ENCODE peak calls at places on chromosomes 5 and 9, in four cellular contexts. I, Y, Q and O are unnamed samples.

GRCh38 chr5:42498000-42498399 is 74.8 kb downstream of the GHR start:
- DNase-seq in I (no peak), Y (no peak), Q (no peak), O (no peak)

GRCh38 chr5:167893271-167893670 is 398.2 kb upstream of the WWC1 start:
- DNase-seq in I (no peak), Y (no peak), Q (no peak), O (no peak)

GRCh38 chr9:121744002-121744686 is 92.7 kb downstream of the DAB2IP start:
- DNase-seq in I (no peak), Y (peak; percentile 65), Q (peak; percentile 77), O (no peak)

GRCh38 chr5:7078901-7079300 is 317.0 kb upstream of the ADCY2 start:
- DNase-seq in I (no peak), Y (no peak), Q (no peak), O (no peak)

GRCh38 chr5:129271309-129271708 is 176.8 kb downstream of the ISOC1 start:
- DNase-seq in I (no peak), Y (no peak), Q (no peak), O (no peak)

GRCh38 chr9:36748322-36748899 is 175.7 kb downstream of the MELK start:
- DNase-seq in I (no peak), Y (peak; percentile 19), Q (no peak), O (no peak)

GRCh38 chr9:97548379-97548778 is 46.9 kb downstream of the TMOD1 start:
- DNase-seq in I (no peak), Y (no peak), Q (no peak), O (no peak)

GRCh38 chr5:79258801-79259200 is 22.9 kb downstream of the JMY start:
- DNase-seq in I (no peak), Y (no peak), Q (no peak), O (no peak)

GRCh38 chr5:36943584-36943983 is 67.0 kb downstream of the NIPBL start:
- DNase-seq in I (no peak), Y (no peak), Q (no peak), O (no peak)

GRCh38 chr5:80234311-80234948 is 21.4 kb downstream of the SERINC5 start:
- DNase-seq in I (no peak), Y (no peak), Q (no peak), O (no peak)

GRCh38 chr9:70340572-70340971 is 73.9 kb downstream of the KLF9 start:
- DNase-seq in I (no peak), Y (no peak), Q (no peak), O (no peak)

GRCh38 chr5:321233-321725 is at the start of gene AHRR:
- DNase-seq in I (no peak), Y (peak; percentile 71), Q (peak; percentile 84), O (no peak)

GRCh38 chr5:135269828-135270545 is 129.0 kb downstream of the MACROH2A1 start:
- DNase-seq in I (no peak), Y (no peak), Q (no peak), O (peak; percentile 69)

GRCh38 chr5:52805614-52806013 is 17.9 kb downstream of the ITGA1 start:
- DNase-seq in I (no peak), Y (no peak), Q (no peak), O (no peak)

GRCh38 chr5:138664276-138664943 is 88.8 kb upstream of the CTNNA1 start:
- DNase-seq in I (peak; percentile 77), Y (no peak), Q (no peak), O (no peak)

GRCh38 chr5:82821978-82822927 is 254.9 kb downstream of the TMEM167A start:
- DNase-seq in I (no peak), Y (no peak), Q (no peak), O (no peak)

GRCh38 chr9:101478444-101478843 is 42.9 kb upstream of the ALDOB start:
- DNase-seq in I (no peak), Y (no peak), Q (no peak), O (no peak)

GRCh38 chr9:131912069-131912468 is 167.6 kb downstream of the MED27 start:
- DNase-seq in I (no peak), Y (no peak), Q (no peak), O (no peak)

GRCh38 chr9:104386425-104387069 is 117.5 kb upstream of the OR13F1 start:
- DNase-seq in I (no peak), Y (no peak), Q (no peak), O (no peak)

GRCh38 chr5:81778642-81779041 is 27.7 kb upstream of the SSBP2 start:
- DNase-seq in I (no peak), Y (no peak), Q (no peak), O (no peak)

GRCh38 chr9:128902351-128903078 is 18.3 kb upstream of the PHYHD1 start:
- DNase-seq in I (peak; percentile 62), Y (peak; percentile 56), Q (no peak), O (no peak)

GRCh38 chr5:161382702-161383101 is 163.8 kb downstream of the GABRB2 start:
- DNase-seq in I (no peak), Y (no peak), Q (no peak), O (no peak)

GRCh38 chr5:38023799-38024198 is 184.0 kb upstream of the GDNF start:
- DNase-seq in I (no peak), Y (no peak), Q (no peak), O (no peak)

GRCh38 chr9:36840895-36841536 is 193.1 kb downstream of the PAX5 start:
- DNase-seq in I (no peak), Y (no peak), Q (no peak), O (no peak)

GRCh38 chr9:99264070-99264469 is 42.0 kb downstream of the SEC61B start:
- DNase-seq in I (no peak), Y (no peak), Q (no peak), O (no peak)

GRCh38 chr9:101791938-101792337 is 53.5 kb upstream of the GRIN3A start:
- DNase-seq in I (no peak), Y (no peak), Q (no peak), O (no peak)

GRCh38 chr9:3894764-3895163 is 369.0 kb upstream of the RFX3 start:
- DNase-seq in I (no peak), Y (no peak), Q (no peak), O (peak; percentile 93)

GRCh38 chr5:138874771-138875628 is at the start of gene LRRTM2:
- DNase-seq in I (no peak), Y (no peak), Q (no peak), O (peak; percentile 85)

GRCh38 chr5:38079625-38080402 is 178.5 kb upstream of the EGFLAM start:
- DNase-seq in I (no peak), Y (no peak), Q (no peak), O (no peak)

GRCh38 chr9:127767405-127767804 is 11.1 kb downstream of the SH2D3C start:
- DNase-seq in I (no peak), Y (no peak), Q (no peak), O (no peak)

GRCh38 chr9:127768666-127769065 is 9.8 kb downstream of the SH2D3C start:
- DNase-seq in I (no peak), Y (no peak), Q (no peak), O (no peak)

GRCh38 chr9:127767909-127768331 is 10.5 kb downstream of the SH2D3C start:
- DNase-seq in I (no peak), Y (no peak), Q (no peak), O (no peak)

GRCh38 chr9:127769985-127770904 is 8.2 kb downstream of the SH2D3C start:
- DNase-seq in I (no peak), Y (no peak), Q (no peak), O (no peak)

DNA sequence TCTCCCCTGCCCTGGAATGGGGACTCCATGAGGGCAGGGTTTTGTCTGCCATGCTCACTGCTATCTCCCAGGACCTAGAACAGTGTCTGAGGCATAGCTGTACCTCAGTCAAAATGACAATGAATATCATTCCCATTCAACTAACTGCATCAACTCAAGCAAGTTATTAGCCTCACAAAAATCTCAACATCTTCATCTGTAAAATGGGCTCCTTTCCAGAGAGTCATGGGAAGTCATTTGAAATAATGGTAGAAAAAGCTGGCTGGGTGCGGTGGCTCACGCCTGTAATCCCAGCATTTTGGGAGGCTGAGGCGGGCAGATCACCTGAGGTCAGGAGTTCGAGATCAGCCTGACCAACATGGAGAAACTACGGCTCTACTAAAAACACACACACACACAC is 9.4 kb downstream of the SH2D3C start:
- DNase-seq in I (no peak), Y (no peak), Q (no peak), O (no peak)
- H3K27ac ChIP-seq in I (no peak overlapping the region), Y (peak overlapping the region; percentile 93), Q (peak overlapping the region; percentile 86), O (no peak overlapping the region)

GRCh38 chr5:121968910-121969607 is 7.3 kb downstream of the SRFBP1 start:
- DNase-seq in I (peak; percentile 95), Y (no peak), Q (no peak), O (peak; percentile 98)
- H3K27ac ChIP-seq in I (peak overlapping the region; percentile 78), Y (peak overlapping the region; percentile 17), Q (peak overlapping the region; percentile 21), O (peak overlapping the region; percentile 86)

GRCh38 chr9:20569525-20569924 is 52.8 kb downstream of the MLLT3 start:
- DNase-seq in I (no peak), Y (no peak), Q (no peak), O (no peak)
- H3K27ac ChIP-seq in I (no peak overlapping the region), Y (no peak overlapping the region), Q (no peak overlapping the region), O (no peak overlapping the region)

GRCh38 chr5:19408149-19408548 is 579.9 kb downstream of the CDH18 start:
- DNase-seq in I (no peak), Y (no peak), Q (no peak), O (no peak)
- H3K27ac ChIP-seq in I (no peak overlapping the region), Y (no peak overlapping the region), Q (no peak overlapping the region), O (no peak overlapping the region)

GRCh38 chr5:150132740-150133139 is 22.9 kb downstream of the PDGFRB start:
- DNase-seq in I (no peak), Y (no peak), Q (no peak), O (no peak)
- H3K27ac ChIP-seq in I (no peak overlapping the region), Y (peak overlapping the region; percentile 89), Q (no peak overlapping the region), O (peak overlapping the region; percentile 52)